ENCODE peak calls at places on chromosomes 1 and 21, in ten cellular contexts. Y, Q, P, O, J, X, N, G, B and C are unnamed samples.

GRCh38 chr21:45200596-45201296 is 86.9 kb downstream of the POFUT2 start:
- DNase-seq in N (no peak), P (no peak), O (no peak), B (no peak), G (no peak), X (no peak), Y (no peak), J (no peak), Q (no peak), C (no peak)

GRCh38 chr1:3319874-3320245 is 134.6 kb upstream of the ARHGEF16 start:
- DNase-seq in X (no peak), G (no peak), Q (peak; percentile 60), N (peak; percentile 25), P (no peak), J (peak; percentile 85), Y (peak; percentile 61), O (peak; percentile 81), B (no peak), C (peak; percentile 32)

GRCh38 chr1:39845569-39846566 is 37.4 kb downstream of the TRIT1 start:
- DNase-seq in B (peak; percentile 63), N (peak; percentile 90), O (peak; percentile 97), Y (peak; percentile 78), Q (peak; percentile 93), G (peak; percentile 67), J (no peak), P (peak; percentile 83), X (peak; percentile 84), C (peak; percentile 83)

GRCh38 chr1:51281807-51282206 is 45.7 kb downstream of the RNF11 start:
- DNase-seq in N (no peak), Q (no peak), X (no peak), B (no peak), J (no peak), O (no peak), P (no peak), Y (no peak), G (no peak), C (no peak)

GRCh38 chr1:239112092-239112491 is 274.3 kb upstream of the CHRM3 start:
- DNase-seq in Y (no peak), N (no peak), B (no peak), Q (no peak), P (no peak), X (no peak), G (no peak), O (no peak), J (no peak), C (no peak)

GRCh38 chr21:36589352-36589971 is 109.5 kb upstream of the SIM2 start:
- DNase-seq in Y (no peak), X (no peak), B (peak; percentile 21), G (peak; percentile 86), O (peak; percentile 75), J (peak; percentile 24), Q (peak; percentile 23), N (peak; percentile 38), P (no peak), C (peak; percentile 68)

GRCh38 chr1:25456502-25456901 is 25.8 kb downstream of the MACO1 start:
- DNase-seq in O (no peak), J (no peak), N (no peak), B (no peak), G (no peak), P (no peak), X (no peak), Q (no peak), Y (no peak), C (no peak)

GRCh38 chr1:235907187-235907896 is 40.6 kb upstream of the LYST start:
- DNase-seq in O (no peak), N (no peak), B (no peak), G (no peak), X (no peak), Q (no peak), Y (no peak), J (no peak), P (no peak), C (no peak)

GRCh38 chr1:21229246-21230000 is 52.7 kb upstream of the EIF4G3 start:
- DNase-seq in J (no peak), B (no peak), P (no peak), X (no peak), O (no peak), Q (no peak), Y (no peak), N (no peak), G (no peak), C (no peak)

GRCh38 chr1:57722285-57722978 is 298.6 kb upstream of the DAB1 start:
- DNase-seq in G (no peak), B (no peak), Q (no peak), P (no peak), X (no peak), J (no peak), Y (no peak), N (no peak), O (no peak), C (no peak)

GRCh38 chr1:63833346-63834065 is 59.7 kb downstream of the ROR1 start:
- DNase-seq in J (no peak), O (no peak), N (no peak), X (no peak), Q (no peak), P (no peak), Y (no peak), G (no peak), B (no peak), C (no peak)

GRCh38 chr1:174999926-175000696 is at the start of gene CACYBP:
- DNase-seq in J (peak; percentile 21), Y (no peak), Q (peak; percentile 47), N (no peak), B (peak; percentile 33), G (peak; percentile 69), X (no peak), P (no peak), O (peak; percentile 49), C (no peak)

GRCh38 chr1:6416906-6417305 is 2.8 kb downstream of the HES2 start:
- DNase-seq in X (no peak), Q (no peak), J (no peak), P (no peak), Y (no peak), N (no peak), B (no peak), G (no peak), O (no peak), C (no peak)

GRCh38 chr1:6415979-6416656 is 3.6 kb downstream of the HES2 start:
- DNase-seq in Y (no peak), B (no peak), Q (no peak), G (no peak), N (no peak), J (no peak), X (no peak), P (no peak), O (no peak), C (no peak)

GRCh38 chr1:6414881-6415280 is 4.8 kb downstream of the HES2 start:
- DNase-seq in Y (no peak), J (no peak), G (no peak), P (no peak), X (no peak), N (no peak), O (no peak), B (no peak), Q (no peak), C (no peak)

GRCh38 chr1:6412896-6413295 is 6.8 kb downstream of the HES2 start:
- DNase-seq in N (no peak), J (peak; percentile 38), B (no peak), G (no peak), Q (no peak), X (no peak), P (no peak), O (no peak), Y (no peak), C (no peak)

GRCh38 chr1:6414443-6414844 is 5.3 kb downstream of the HES2 start:
- DNase-seq in B (no peak), P (no peak), O (peak; percentile 49), J (peak; percentile 59), X (no peak), Y (no peak), G (no peak), N (no peak), Q (no peak), C (no peak)
- TF ChIP-seq POLR2A in B (no peak), P (no peak), O (no peak), J (no peak), X (no peak), Y (no peak), G (no peak), N (no peak), Q (no peak), C (no peak)

DNA sequence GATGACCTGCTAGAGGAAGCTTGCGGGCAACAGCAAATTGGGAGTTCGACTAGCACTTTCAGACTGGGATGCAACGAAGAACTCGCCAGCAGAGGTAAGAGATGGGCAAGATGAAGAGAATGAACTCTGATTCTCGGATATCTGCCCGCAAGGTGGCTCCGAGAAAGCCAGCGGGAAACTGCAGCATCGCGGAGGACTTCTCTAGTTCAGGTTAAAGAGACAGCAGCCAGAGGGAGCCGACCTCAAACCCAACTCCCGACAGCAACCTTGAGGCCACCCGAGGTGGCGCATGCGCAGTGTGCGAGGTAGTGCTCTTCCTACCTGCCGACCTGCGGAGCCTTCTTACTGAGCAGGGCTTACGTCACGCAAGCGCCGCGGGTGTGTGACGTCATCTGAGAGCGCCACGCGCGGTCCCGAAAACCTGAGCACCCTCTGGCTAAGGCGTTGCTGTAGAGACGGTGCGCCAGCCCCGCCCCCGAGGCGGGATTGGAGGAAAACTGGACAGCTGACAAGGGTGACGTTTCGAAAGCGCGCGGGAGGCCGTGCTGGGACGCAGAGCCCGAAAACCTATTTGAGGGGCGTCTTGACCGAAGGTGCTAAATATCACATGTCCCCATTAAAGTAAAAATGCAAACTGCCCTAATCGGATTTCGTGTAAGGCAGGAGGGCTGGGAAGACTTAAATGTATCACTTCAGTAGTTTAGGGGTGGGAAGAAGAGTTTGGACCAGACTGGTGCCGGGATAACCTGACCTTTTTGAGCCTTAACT is 110.5 kb upstream of the SLC25A33 start:
- DNase-seq in Q (peak; percentile 99), N (peak; percentile 98), P (peak; percentile 99), B (peak; percentile 100), Y (peak; percentile 100), J (peak; percentile 99), O (peak; percentile 100), X (peak; percentile 99), G (peak; percentile 99), C (peak; percentile 98)
- TF ChIP-seq POLR2A in Q (peak; percentile 72), N (peak; percentile 68), P (no peak), B (peak; percentile 71), Y (peak; percentile 58), J (peak; percentile 62), O (peak; percentile 84), X (peak; percentile 48), G (peak; percentile 74), C (no peak)

GRCh38 chr21:29299046-29299905 is 554 bp downstream of the BACH1 start:
- DNase-seq in P (peak; percentile 88), J (peak; percentile 14), X (peak; percentile 81), Q (peak; percentile 58), O (peak; percentile 73), N (peak; percentile 78), G (peak; percentile 69), Y (peak; percentile 51), B (peak; percentile 36), C (peak; percentile 68)
- TF ChIP-seq POLR2A in P (no peak), J (no peak), X (no peak), Q (peak; percentile 0), O (peak; percentile 6), N (no peak), G (no peak), Y (no peak), B (no peak), C (no peak)

DNA sequence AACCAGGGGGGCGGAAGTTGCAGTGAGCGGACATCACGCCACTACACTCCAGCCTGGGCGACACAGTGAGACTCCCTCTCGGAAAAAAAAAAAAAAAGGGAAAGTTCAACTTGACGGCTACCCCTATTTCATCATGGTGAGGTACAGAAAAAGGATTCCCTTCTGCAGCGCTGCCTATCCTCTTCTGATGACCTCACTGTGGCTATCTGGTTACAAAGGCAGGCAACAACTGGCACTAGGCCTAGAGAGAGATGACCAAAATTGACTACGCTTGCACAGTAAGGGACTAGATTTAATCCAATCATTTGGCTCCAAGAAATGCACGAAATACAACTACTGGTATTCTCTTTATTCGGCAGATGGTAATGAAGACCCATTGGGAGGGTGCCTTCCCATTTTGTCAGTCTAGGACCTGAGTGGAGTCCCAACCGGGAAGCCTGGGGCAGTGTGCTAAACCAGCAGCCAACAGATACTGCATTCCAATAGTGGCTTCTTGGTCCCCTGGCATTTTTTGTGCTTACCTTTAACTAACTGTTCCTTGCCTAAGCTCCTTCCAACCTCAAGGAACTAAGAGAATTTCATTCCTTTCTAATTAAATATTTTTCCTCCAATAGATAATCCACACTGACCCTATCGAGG is 36.6 kb downstream of the ITPKB start:
- DNase-seq in X (peak; percentile 85), N (no peak), O (peak; percentile 30), J (no peak), G (no peak), Q (no peak), Y (peak; percentile 46), P (no peak), B (peak; percentile 60), C (peak; percentile 52)
- TF ChIP-seq POLR2A in X (no peak), N (no peak), O (no peak), J (no peak), G (no peak), Q (no peak), Y (no peak), P (no peak), B (no peak), C (no peak)